ENCODE peak calls at places on chromosomes 4 and X, in four cellular contexts. D is activated T-cell treated with anti-CD3 and anti-CD28 coated beads, Interleukin-2, amount 50 U/mL, for 72 hours; O is lung microvascular endothelial cell; V is LHCN-M2. P is an unnamed sample.

GRCh38 chr4:25172964-25173917 is 13.0 kb upstream of the SEPSECS start:
- DNase-seq in D (no peak), O (peak), V (peak), P (peak)

GRCh38 chrX:104351173-104351769 is 96.5 kb upstream of the ESX1 start:
- DNase-seq in D (no peak), O (peak), V (peak), P (peak)

GRCh38 chrX:150049647-150050046 is 111.4 kb upstream of the EOLA2 start:
- DNase-seq in D (no peak), O (no peak), V (no peak), P (peak)

GRCh38 chrX:120262781-120263719 is 12.4 kb downstream of the ZBTB33 start:
- DNase-seq in D (no peak), O (no peak), V (no peak), P (no peak)

GRCh38 chr4:38491854-38492478 is 172.0 kb upstream of the KLF3 start:
- DNase-seq in D (no peak), O (no peak), V (no peak), P (no peak)

GRCh38 chrX:13082286-13083065 is 38.1 kb upstream of the FAM9C start:
- DNase-seq in D (peak), O (no peak), V (no peak), P (no peak)

GRCh38 chrX:50432760-50433377 is 37.8 kb downstream of the DGKK start:
- DNase-seq in D (no peak), O (no peak), V (no peak), P (no peak)

GRCh38 chr4:139605516-139605915 is 49.5 kb upstream of the SETD7 start:
- DNase-seq in D (no peak), O (no peak), V (no peak), P (no peak)

GRCh38 chrX:86263526-86263925 is 115.3 kb downstream of the DACH2 start:
- DNase-seq in D (no peak), O (no peak), V (no peak), P (no peak)

GRCh38 chr4:51960486-51960885 is 59.7 kb downstream of the LRRC66 start:
- DNase-seq in D (no peak), O (no peak), V (no peak), P (no peak)

GRCh38 chrX:11899091-11899490 is 141.1 kb downstream of the MSL3 start:
- DNase-seq in D (no peak), O (peak), V (peak), P (peak)

GRCh38 chr4:8643986-8644385 is 51.4 kb downstream of the CPZ start:
- DNase-seq in D (no peak), O (no peak), V (no peak), P (no peak)

GRCh38 chr4:101259876-101260275 is 87.5 kb downstream of the PPP3CA start:
- DNase-seq in D (no peak), O (peak), V (no peak), P (no peak)

GRCh38 chr4:21304061-21304541 is 603.8 kb downstream of the PACRGL start:
- DNase-seq in D (no peak), O (no peak), V (no peak), P (no peak)

P was measured in RPMI7951.